ENCODE peak calls at places on chromosome 15, in five cellular contexts. K, U, H, R and Y are unnamed samples.

GRCh38 chr15:67940324-67940719 is 100.5 kb upstream of the RNU6-1 start:
- DNase-seq in K (no peak), U (no peak), H (no peak), R (no peak), Y (no peak)

GRCh38 chr15:31021067-31021665 is 29.7 kb upstream of the MTMR10 start:
- DNase-seq in K (no peak), U (no peak), H (no peak), R (no peak), Y (no peak)

GRCh38 chr15:66846031-66846430 is 144.0 kb downstream of the SMAD6 start:
- DNase-seq in K (no peak), U (no peak), H (no peak), R (no peak), Y (no peak)

GRCh38 chr15:85543741-85544155 is 163.3 kb downstream of the AKAP13 start:
- DNase-seq in K (no peak), U (no peak), H (peak), R (peak), Y (no peak)

GRCh38 chr15:40325700-40326099 is 2.2 kb downstream of the INAFM2 start:
- DNase-seq in K (no peak), U (no peak), H (no peak), R (no peak), Y (no peak)

GRCh38 chr15:67931861-67932260 is 92.0 kb upstream of the RNU6-1 start:
- DNase-seq in K (no peak), U (no peak), H (peak), R (no peak), Y (no peak)

GRCh38 chr15:74399511-74400312 is 32.3 kb upstream of the CYP11A1 start:
- DNase-seq in K (no peak), U (peak), H (peak), R (no peak), Y (no peak)

GRCh38 chr15:58755350-58755749 is 5.8 kb upstream of the ADAM10 start:
- DNase-seq in K (no peak), U (no peak), H (no peak), R (no peak), Y (no peak)

GRCh38 chr15:37079726-37080125 is 20.6 kb downstream of the MEIS2 start:
- DNase-seq in K (no peak), U (peak), H (no peak), R (no peak), Y (no peak)

DNA sequence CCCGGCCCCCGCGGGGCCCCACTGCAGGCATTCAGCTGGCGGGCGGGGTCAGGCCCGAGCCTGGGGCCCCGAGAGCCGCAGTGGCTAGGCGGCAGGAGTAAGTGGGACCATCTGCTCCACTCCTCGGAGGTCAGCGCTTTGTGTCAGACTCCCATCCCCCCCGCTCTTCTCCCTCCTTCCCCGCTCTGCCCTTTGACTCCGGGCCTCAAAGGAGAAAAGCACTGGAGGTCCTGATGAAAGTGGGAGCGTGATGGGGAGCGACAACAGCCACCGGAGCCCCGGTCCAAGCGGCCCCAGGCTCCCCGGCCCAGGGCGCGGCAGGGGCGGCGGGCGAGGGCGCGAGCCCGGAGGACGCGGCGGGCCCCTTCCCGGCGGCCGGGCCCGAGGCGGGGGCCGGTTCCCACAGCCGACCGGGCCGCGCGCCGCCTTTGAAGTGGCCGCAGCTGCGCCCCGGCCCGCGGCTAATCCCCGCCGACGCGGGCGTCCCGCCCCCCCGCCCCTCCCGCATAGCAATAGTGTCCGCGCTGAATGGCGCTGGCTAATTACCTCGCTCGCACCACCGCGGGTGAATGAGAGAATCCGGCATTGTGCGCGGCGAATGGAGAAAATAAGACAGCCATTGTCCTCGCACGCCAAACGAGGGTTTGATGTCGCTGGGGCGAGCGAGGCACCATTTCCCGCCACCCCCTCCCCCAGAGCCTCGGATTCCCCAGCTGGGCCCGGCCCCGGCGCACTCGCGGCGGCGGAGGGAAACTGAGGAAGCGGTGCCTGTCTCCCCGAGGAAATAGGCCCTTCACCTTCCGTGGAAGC is 22.4 kb downstream of the IGDCC3 start:
- DNase-seq in K (no peak), U (no peak), H (no peak), R (no peak), Y (no peak)
- H3K4me3 ChIP-seq in K (peak), U (peak), H (no peak), R (peak), Y (peak)

GRCh38 chr15:77033729-77034619 is 36.9 kb downstream of the TSPAN3 start:
- DNase-seq in K (no peak), U (no peak), H (no peak), R (peak), Y (no peak)

GRCh38 chr15:77033417-77033728 is 37.5 kb downstream of the TSPAN3 start:
- DNase-seq in K (no peak), U (no peak), H (no peak), R (no peak), Y (no peak)

GRCh38 chr15:77035999-77036471 is 34.9 kb downstream of the TSPAN3 start:
- DNase-seq in K (no peak), U (no peak), H (no peak), R (no peak), Y (no peak)

GRCh38 chr15:77035584-77035983 is 35.3 kb downstream of the TSPAN3 start:
- DNase-seq in K (no peak), U (no peak), H (no peak), R (no peak), Y (no peak)

GRCh38 chr15:77034620-77035467 is 36.1 kb downstream of the TSPAN3 start:
- DNase-seq in K (no peak), U (peak), H (no peak), R (peak), Y (no peak)
- TF ChIP-seq CTCF in K (peak), U (peak), H (peak), R (peak), Y (peak)

GRCh38 chr15:96947296-96947695 is 616.8 kb downstream of the NR2F2 start:
- DNase-seq in K (no peak), U (no peak), H (no peak), R (no peak), Y (no peak)
- H3K4me3 ChIP-seq in K (no peak), U (no peak), H (no peak), R (no peak), Y (no peak)

GRCh38 chr15:60589728-60590127 is 110.8 kb upstream of the ICE2 start:
- DNase-seq in K (peak), U (peak), H (no peak), R (no peak), Y (peak)

GRCh38 chr15:60591491-60592385 is 112.8 kb upstream of the ICE2 start:
- DNase-seq in K (no peak), U (peak), H (peak), R (peak), Y (no peak)

GRCh38 chr15:60594071-60594470 is 115.1 kb upstream of the ICE2 start:
- DNase-seq in K (no peak), U (no peak), H (no peak), R (no peak), Y (no peak)

GRCh38 chr15:60590935-60591490 is 112.1 kb upstream of the ICE2 start:
- DNase-seq in K (no peak), U (peak), H (no peak), R (peak), Y (no peak)

GRCh38 chr15:60592386-60593339 is 113.7 kb upstream of the ICE2 start:
- DNase-seq in K (no peak), U (peak), H (peak), R (peak), Y (no peak)
- TF ChIP-seq CTCF in K (peak), U (peak), H (peak), R (peak), Y (peak)

GRCh38 chr15:89402406-89402805 is 67.8 kb upstream of the POLG start:
- DNase-seq in K (no peak), U (no peak), H (no peak), R (no peak), Y (no peak)

GRCh38 chr15:89400997-89401590 is 66.5 kb upstream of the POLG start:
- DNase-seq in K (no peak), U (no peak), H (no peak), R (no peak), Y (no peak)

GRCh38 chr15:89399390-89400120 is 64.9 kb upstream of the POLG start:
- DNase-seq in K (no peak), U (no peak), H (no peak), R (no peak), Y (no peak)

GRCh38 chr15:89400121-89400996 is 65.7 kb upstream of the POLG start:
- DNase-seq in K (no peak), U (no peak), H (no peak), R (no peak), Y (no peak)

GRCh38 chr15:89401636-89402252 is 67.1 kb upstream of the POLG start:
- DNase-seq in K (peak), U (peak), H (peak), R (no peak), Y (no peak)
- H3K4me3 ChIP-seq in K (no peak), U (peak), H (no peak), R (no peak), Y (no peak)